ENCODE peak calls at places on chromosomes 16 and 17, in five cellular contexts. One of them, this sample, is unnamed.

GRCh38 chr17:58415371-58416055 is 1.8 kb downstream of the RNF43 start:
- DNase-seq in body of pancreas: peak; percentile 76
- DNase-seq in SJSA1: no peak
- DNase-seq in psoas muscle: no peak
- DNase-seq in fibroblast of lung: no peak
- DNase-seq in this sample: no peak

GRCh38 chr16:53625221-53625620 is 78.4 kb downstream of the RPGRIP1L start:
- DNase-seq in body of pancreas: no peak
- DNase-seq in SJSA1: no peak
- DNase-seq in psoas muscle: no peak
- DNase-seq in fibroblast of lung: no peak
- DNase-seq in this sample: no peak

GRCh38 chr16:24753437-24753836 is 24.0 kb downstream of the TNRC6A start:
- DNase-seq in body of pancreas: no peak
- DNase-seq in SJSA1: no peak
- DNase-seq in psoas muscle: no peak
- DNase-seq in fibroblast of lung: no peak
- DNase-seq in this sample: no peak

GRCh38 chr16:70432800-70433455 is 6.0 kb downstream of the ST3GAL2 start:
- DNase-seq in body of pancreas: no peak
- DNase-seq in SJSA1: no peak
- DNase-seq in psoas muscle: no peak
- DNase-seq in fibroblast of lung: peak; percentile 17
- DNase-seq in this sample: peak; percentile 55

GRCh38 chr16:11107781-11108465 is 148.1 kb downstream of the SOCS1 start:
- DNase-seq in body of pancreas: no peak
- DNase-seq in SJSA1: peak; percentile 53
- DNase-seq in psoas muscle: no peak
- DNase-seq in fibroblast of lung: peak; percentile 75
- DNase-seq in this sample: peak; percentile 31

GRCh38 chr17:19312406-19312805 is 50.1 kb downstream of the B9D1 start:
- DNase-seq in body of pancreas: no peak
- DNase-seq in SJSA1: no peak
- DNase-seq in psoas muscle: no peak
- DNase-seq in fibroblast of lung: no peak
- DNase-seq in this sample: no peak

GRCh38 chr16:13421726-13422125 is 498.2 kb upstream of the ERCC4 start:
- DNase-seq in body of pancreas: no peak
- DNase-seq in SJSA1: no peak
- DNase-seq in psoas muscle: no peak
- DNase-seq in fibroblast of lung: no peak
- DNase-seq in this sample: no peak

GRCh38 chr16:84362410-84362809 is 5.9 kb upstream of the ATP2C2 start:
- DNase-seq in body of pancreas: no peak
- DNase-seq in SJSA1: no peak
- DNase-seq in psoas muscle: no peak
- DNase-seq in fibroblast of lung: no peak
- DNase-seq in this sample: no peak

GRCh38 chr17:31467502-31468256 is 76.2 kb downstream of the RAB11FIP4 start:
- DNase-seq in body of pancreas: peak; percentile 63
- DNase-seq in SJSA1: no peak
- DNase-seq in psoas muscle: no peak
- DNase-seq in fibroblast of lung: no peak
- DNase-seq in this sample: no peak

GRCh38 chr16:1800703-1801102 is 7.2 kb upstream of the IGFALS start:
- DNase-seq in body of pancreas: no peak
- DNase-seq in SJSA1: no peak
- DNase-seq in psoas muscle: no peak
- DNase-seq in fibroblast of lung: no peak
- DNase-seq in this sample: no peak

GRCh38 chr17:12395733-12396354 is 269.8 kb upstream of the MYOCD start:
- DNase-seq in body of pancreas: no peak
- DNase-seq in SJSA1: no peak
- DNase-seq in psoas muscle: no peak
- DNase-seq in fibroblast of lung: no peak
- DNase-seq in this sample: peak; percentile 24

GRCh38 chr17:37092041-37092440 is 143.3 kb downstream of the AATF start:
- DNase-seq in body of pancreas: no peak
- DNase-seq in SJSA1: no peak
- DNase-seq in psoas muscle: no peak
- DNase-seq in fibroblast of lung: no peak
- DNase-seq in this sample: no peak

GRCh38 chr17:31251075-31251474 is 46.0 kb downstream of the OMG start:
- DNase-seq in body of pancreas: no peak
- DNase-seq in SJSA1: no peak
- DNase-seq in psoas muscle: no peak
- DNase-seq in fibroblast of lung: no peak
- DNase-seq in this sample: peak; percentile 30

GRCh38 chr17:39769974-39770587 is 32.3 kb downstream of the GRB7 start:
- DNase-seq in body of pancreas: no peak
- DNase-seq in SJSA1: no peak
- DNase-seq in psoas muscle: no peak
- DNase-seq in fibroblast of lung: no peak
- DNase-seq in this sample: no peak

GRCh38 chr17:82927661-82928601 is 88.1 kb upstream of the ZNF750 start:
- DNase-seq in body of pancreas: no peak
- DNase-seq in SJSA1: no peak
- DNase-seq in psoas muscle: peak; percentile 57
- DNase-seq in fibroblast of lung: no peak
- DNase-seq in this sample: no peak

GRCh38 chr17:12917401-12917800 is 100.4 kb downstream of the ELAC2 start:
- DNase-seq in body of pancreas: no peak
- DNase-seq in SJSA1: no peak
- DNase-seq in psoas muscle: no peak
- DNase-seq in fibroblast of lung: no peak
- DNase-seq in this sample: no peak

GRCh38 chr16:30992931-30993816 is 8.2 kb downstream of the HSD3B7 start:
- DNase-seq in body of pancreas: no peak
- DNase-seq in SJSA1: no peak
- DNase-seq in psoas muscle: no peak
- DNase-seq in fibroblast of lung: no peak
- DNase-seq in this sample: no peak

GRCh38 chr17:29590261-29590978 is 972 bp upstream of the GIT1 start:
- DNase-seq in body of pancreas: peak; percentile 16
- DNase-seq in SJSA1: no peak
- DNase-seq in psoas muscle: no peak
- DNase-seq in fibroblast of lung: peak; percentile 47
- DNase-seq in this sample: peak; percentile 61

GRCh38 chr17:43360376-43360738 is 38.4 kb upstream of the ARL4D start:
- DNase-seq in body of pancreas: peak; percentile 72
- DNase-seq in SJSA1: no peak
- DNase-seq in psoas muscle: no peak
- DNase-seq in fibroblast of lung: peak; percentile 79
- DNase-seq in this sample: peak; percentile 80

GRCh38 chr16:81130126-81130525 is 33.9 kb upstream of the GCSH start:
- DNase-seq in body of pancreas: no peak
- DNase-seq in SJSA1: no peak
- DNase-seq in psoas muscle: no peak
- DNase-seq in fibroblast of lung: no peak
- DNase-seq in this sample: no peak

GRCh38 chr16:9212621-9213020 is 121.2 kb downstream of the HAPSTR1 start:
- DNase-seq in body of pancreas: no peak
- DNase-seq in SJSA1: no peak
- DNase-seq in psoas muscle: no peak
- DNase-seq in fibroblast of lung: no peak
- DNase-seq in this sample: no peak

GRCh38 chr17:65604070-65604469 is 42.6 kb upstream of the AXIN2 start:
- DNase-seq in body of pancreas: no peak
- DNase-seq in SJSA1: peak; percentile 17
- DNase-seq in psoas muscle: no peak
- DNase-seq in fibroblast of lung: no peak
- DNase-seq in this sample: no peak

GRCh38 chr17:38509008-38509771 is 80.9 kb downstream of the ARHGAP23 start:
- DNase-seq in body of pancreas: peak; percentile 74
- DNase-seq in SJSA1: no peak
- DNase-seq in psoas muscle: peak; percentile 88
- DNase-seq in fibroblast of lung: peak; percentile 91
- DNase-seq in this sample: peak; percentile 93

GRCh38 chr17:82801377-82801970 is 38.3 kb downstream of the ZNF750 start:
- DNase-seq in body of pancreas: no peak
- DNase-seq in SJSA1: no peak
- DNase-seq in psoas muscle: peak; percentile 15
- DNase-seq in fibroblast of lung: no peak
- DNase-seq in this sample: no peak

GRCh38 chr17:62059394-62059793 is 5.7 kb downstream of the MED13 start:
- DNase-seq in body of pancreas: no peak
- DNase-seq in SJSA1: no peak
- DNase-seq in psoas muscle: no peak
- DNase-seq in fibroblast of lung: no peak
- DNase-seq in this sample: no peak

GRCh38 chr16:2054543-2055245 is 6.9 kb downstream of the TSC2 start:
- DNase-seq in body of pancreas: peak; percentile 89
- DNase-seq in SJSA1: no peak
- DNase-seq in psoas muscle: no peak
- DNase-seq in fibroblast of lung: no peak
- DNase-seq in this sample: no peak

GRCh38 chr17:29617481-29618271 is 5.0 kb downstream of the CORO6 start:
- DNase-seq in body of pancreas: peak; percentile 80
- DNase-seq in SJSA1: no peak
- DNase-seq in psoas muscle: peak; percentile 88
- DNase-seq in fibroblast of lung: peak; percentile 59
- DNase-seq in this sample: no peak

GRCh38 chr17:17224137-17224536 is 12.8 kb downstream of the FLCN start:
- DNase-seq in body of pancreas: no peak
- DNase-seq in SJSA1: no peak
- DNase-seq in psoas muscle: peak; percentile 10
- DNase-seq in fibroblast of lung: no peak
- DNase-seq in this sample: no peak

GRCh38 chr17:18185832-18186231 is 2.2 kb downstream of the ALKBH5 start:
- DNase-seq in body of pancreas: no peak
- DNase-seq in SJSA1: no peak
- DNase-seq in psoas muscle: no peak
- DNase-seq in fibroblast of lung: peak; percentile 9
- DNase-seq in this sample: peak; percentile 58

GRCh38 chr17:1641065-1641403 is 4.5 kb downstream of the SCARF1 start:
- DNase-seq in body of pancreas: no peak
- DNase-seq in SJSA1: no peak
- DNase-seq in psoas muscle: no peak
- DNase-seq in fibroblast of lung: no peak
- DNase-seq in this sample: no peak

GRCh38 chr17:15122857-15123256 is 142.3 kb downstream of the PMP22 start:
- DNase-seq in body of pancreas: no peak
- DNase-seq in SJSA1: no peak
- DNase-seq in psoas muscle: no peak
- DNase-seq in fibroblast of lung: no peak
- DNase-seq in this sample: peak; percentile 19

GRCh38 chr17:44556854-44557606 is at the start of gene FZD2:
- DNase-seq in body of pancreas: peak; percentile 76
- DNase-seq in SJSA1: peak; percentile 99
- DNase-seq in psoas muscle: peak; percentile 84
- DNase-seq in fibroblast of lung: peak; percentile 99
- DNase-seq in this sample: peak; percentile 99

GRCh38 chr16:1183235-1183907 is 30.5 kb downstream of the CACNA1H start:
- DNase-seq in body of pancreas: peak; percentile 41
- DNase-seq in SJSA1: peak; percentile 37
- DNase-seq in psoas muscle: peak; percentile 64
- DNase-seq in fibroblast of lung: peak; percentile 47
- DNase-seq in this sample: peak; percentile 76

GRCh38 chr16:51886456-51886855 is 660.5 kb downstream of the TOX3 start:
- DNase-seq in body of pancreas: no peak
- DNase-seq in SJSA1: no peak
- DNase-seq in psoas muscle: no peak
- DNase-seq in fibroblast of lung: no peak
- DNase-seq in this sample: no peak
- H3K4me3 ChIP-seq in body of pancreas: no peak overlapping the region
- H3K4me3 ChIP-seq in SJSA1: no peak overlapping the region
- H3K4me3 ChIP-seq in psoas muscle: no peak overlapping the region
- H3K4me3 ChIP-seq in fibroblast of lung: no peak overlapping the region
- H3K4me3 ChIP-seq in this sample: no peak overlapping the region

DNA sequence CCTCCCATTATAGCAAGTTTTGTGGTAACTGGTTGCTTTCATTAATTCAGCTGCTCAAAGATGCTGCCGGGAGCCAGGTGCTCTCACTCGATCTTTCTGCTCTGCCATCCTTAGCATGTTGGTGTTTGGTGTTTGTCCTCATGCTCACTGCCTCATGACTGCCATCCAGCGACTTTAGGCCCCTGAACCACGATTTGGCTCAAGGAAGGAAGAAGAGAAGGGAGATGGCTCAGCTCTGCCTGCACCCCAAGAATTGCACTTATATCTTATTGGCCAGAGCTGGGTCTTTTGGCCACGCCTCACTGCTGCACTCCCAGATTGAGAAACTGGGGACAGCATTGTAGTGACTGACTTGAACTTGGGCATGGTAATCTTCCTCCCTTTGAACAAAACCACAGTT is 52.7 kb downstream of the ARSG start:
- DNase-seq in body of pancreas: no peak
- DNase-seq in SJSA1: no peak
- DNase-seq in psoas muscle: no peak
- DNase-seq in fibroblast of lung: no peak
- DNase-seq in this sample: no peak
- H3K4me1 ChIP-seq in body of pancreas: no peaks in the 10 kb centered on the region
- H3K4me1 ChIP-seq in SJSA1: peaks cover 6% of the 10 kb centered on the region
- H3K4me1 ChIP-seq in psoas muscle: no peaks in the 10 kb centered on the region
- H3K4me1 ChIP-seq in fibroblast of lung: no peaks in the 10 kb centered on the region
- H3K4me1 ChIP-seq in this sample: no peaks in the 10 kb centered on the region

DNA sequence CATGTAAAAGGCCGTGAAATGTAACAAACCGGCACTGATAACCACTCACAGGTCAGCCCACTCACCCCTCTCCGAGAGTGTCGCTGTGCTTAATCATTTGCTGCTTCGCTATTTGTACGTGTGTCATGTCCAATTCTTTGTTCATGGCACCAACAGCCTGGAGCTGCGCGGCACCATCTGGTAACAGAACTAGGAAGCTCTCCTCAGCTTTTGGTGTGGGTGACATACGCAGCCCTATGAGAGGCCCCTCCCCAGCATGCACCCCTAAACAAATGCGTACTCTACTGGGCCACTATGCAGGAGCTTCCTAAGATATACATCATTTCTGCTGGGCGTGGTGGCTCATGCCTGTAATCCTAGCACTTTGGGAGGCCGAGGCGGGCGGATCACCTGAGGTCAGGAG is 2.3 kb upstream of the PECAM1 start:
- DNase-seq in body of pancreas: no peak
- DNase-seq in SJSA1: no peak
- DNase-seq in psoas muscle: no peak
- DNase-seq in fibroblast of lung: no peak
- DNase-seq in this sample: no peak
- H3K4me3 ChIP-seq in body of pancreas: no peak overlapping the region
- H3K4me3 ChIP-seq in SJSA1: no peak overlapping the region
- H3K4me3 ChIP-seq in psoas muscle: no peak overlapping the region
- H3K4me3 ChIP-seq in fibroblast of lung: no peak overlapping the region
- H3K4me3 ChIP-seq in this sample: no peak overlapping the region

GRCh38 chr16:89355686-89356085 is 134.7 kb downstream of the ANKRD11 start:
- DNase-seq in body of pancreas: no peak
- DNase-seq in SJSA1: no peak
- DNase-seq in psoas muscle: no peak
- DNase-seq in fibroblast of lung: no peak
- DNase-seq in this sample: no peak

GRCh38 chr16:89359296-89360147 is 130.8 kb downstream of the ANKRD11 start:
- DNase-seq in body of pancreas: no peak
- DNase-seq in SJSA1: no peak
- DNase-seq in psoas muscle: peak; percentile 54
- DNase-seq in fibroblast of lung: no peak
- DNase-seq in this sample: no peak

GRCh38 chr16:89357055-89357454 is 133.3 kb downstream of the ANKRD11 start:
- DNase-seq in body of pancreas: no peak
- DNase-seq in SJSA1: no peak
- DNase-seq in psoas muscle: peak; percentile 51
- DNase-seq in fibroblast of lung: no peak
- DNase-seq in this sample: no peak

GRCh38 chr16:89358030-89359005 is 132.0 kb downstream of the ANKRD11 start:
- DNase-seq in body of pancreas: no peak
- DNase-seq in SJSA1: no peak
- DNase-seq in psoas muscle: peak; percentile 50
- DNase-seq in fibroblast of lung: no peak
- DNase-seq in this sample: no peak

GRCh38 chr16:89357460-89357859 is 132.9 kb downstream of the ANKRD11 start:
- DNase-seq in body of pancreas: no peak
- DNase-seq in SJSA1: no peak
- DNase-seq in psoas muscle: peak; percentile 80
- DNase-seq in fibroblast of lung: no peak
- DNase-seq in this sample: no peak
- H3K4me1 ChIP-seq in body of pancreas: peaks cover 83% of the 10 kb centered on the region
- H3K4me1 ChIP-seq in SJSA1: no peaks in the 10 kb centered on the region
- H3K4me1 ChIP-seq in psoas muscle: peaks cover 91% of the 10 kb centered on the region
- H3K4me1 ChIP-seq in fibroblast of lung: peaks cover 13% of the 10 kb centered on the region
- H3K4me1 ChIP-seq in this sample: peaks cover 23% of the 10 kb centered on the region